ENCODE peak calls at places on chromosomes 5 and 9, in four cellular contexts. N is HFF-Myc, H is HCT116, O is PC-9. D is an unnamed sample.
A peak's percentile ranks its signal among the peaks of the same experiment; 100 is the strongest.

GRCh38 chr9:121085661-121086060 is 10.9 kb downstream of the CNTRL start:
- DNase-seq in N (no peak), H (no peak), O (no peak), D (no peak)

GRCh38 chr9:134189167-134189474 is 24.8 kb upstream of the RNU6ATAC start:
- DNase-seq in H (no peak), O (no peak), N (no peak), D (no peak)

GRCh38 chr9:115922441-115922840 is 231.2 kb upstream of the PAPPA start:
- DNase-seq in O (no peak), H (no peak), N (no peak), D (no peak)

GRCh38 chr9:109232449-109232848 is 65.4 kb upstream of the FRRS1L start:
- DNase-seq in O (no peak), N (no peak), H (no peak), D (no peak)

GRCh38 chr5:173236531-173237501 is 1.8 kb upstream of the NKX2-5 start:
- DNase-seq in N (no peak), O (no peak), H (no peak), D (no peak)

GRCh38 chr5:147464211-147464610 is 45.7 kb downstream of the DPYSL3 start:
- DNase-seq in O (no peak), H (peak; percentile 19), N (no peak), D (no peak)

GRCh38 chr9:550267-550790 is 291.2 kb upstream of the DMRT1 start:
- DNase-seq in O (no peak), H (no peak), N (no peak), D (no peak)

GRCh38 chr5:177959315-177959714 is 36.7 kb downstream of the PROP1 start:
- DNase-seq in O (no peak), N (no peak), H (no peak), D (no peak)

GRCh38 chr5:170178814-170179213 is 54.0 kb upstream of the C5orf58 start:
- DNase-seq in O (no peak), H (no peak), N (no peak), D (no peak)

GRCh38 chr9:83544002-83544698 is 5.9 kb upstream of the FRMD3 start:
- DNase-seq in O (peak; percentile 37), H (peak; percentile 42), N (peak; percentile 25), D (no peak)

GRCh38 chr5:32317056-32317455 is 4.3 kb upstream of the MTMR12 start:
- DNase-seq in N (no peak), H (no peak), O (no peak), D (no peak)

GRCh38 chr9:68457803-68458202 is 82.9 kb downstream of the TMEM252 start:
- DNase-seq in H (no peak), N (no peak), O (no peak), D (no peak)

GRCh38 chr5:89707891-89708290 is 701.7 kb downstream of the CETN3 start:
- DNase-seq in H (no peak), N (no peak), O (no peak), D (no peak)

GRCh38 chr5:54307583-54307982 is 2.8 kb downstream of the ARL15 start:
- DNase-seq in N (no peak), H (no peak), O (no peak), D (no peak)

GRCh38 chr9:34403554-34404380 is 27.1 kb upstream of the MYORG start:
- DNase-seq in O (peak; percentile 50), N (peak; percentile 52), H (peak; percentile 39), D (no peak)

GRCh38 chr9:71179183-71179582 is 57.8 kb upstream of the TRPM3 start:
- DNase-seq in N (no peak), O (no peak), H (no peak), D (no peak)

GRCh38 chr9:117403403-117403811 is 11.4 kb downstream of the ASTN2 start:
- DNase-seq in N (no peak), O (no peak), H (no peak), D (no peak)

GRCh38 chr9:38622961-38623360 is 2.6 kb upstream of the ANKRD18A start:
- DNase-seq in N (no peak), O (no peak), H (no peak), D (no peak)

GRCh38 chr5:116766470-116766947 is 191.9 kb upstream of the SEMA6A start:
- DNase-seq in O (no peak), H (peak; percentile 69), N (no peak), D (peak; percentile 71)

GRCh38 chr5:161042862-161043261 is 190.9 kb upstream of the ATP10B start:
- DNase-seq in N (no peak), H (no peak), O (no peak), D (no peak)

GRCh38 chr9:88587182-88587581 is 52.2 kb downstream of the NXNL2 start:
- DNase-seq in H (no peak), N (no peak), O (no peak), D (no peak)

GRCh38 chr9:82168585-82168984 is 180.0 kb downstream of the SPATA31D1 start:
- DNase-seq in O (peak; percentile 35), H (no peak), N (no peak), D (no peak)

GRCh38 chr5:61275841-61276240 is 56.2 kb upstream of the ZSWIM6 start:
- DNase-seq in H (no peak), N (peak; percentile 26), O (no peak), D (no peak)

GRCh38 chr5:178223196-178223773 is 9.3 kb downstream of the PHYKPL start:
- DNase-seq in H (no peak), O (no peak), N (no peak), D (no peak)

GRCh38 chr5:137470111-137470920 is 28.8 kb downstream of the SPOCK1 start:
- DNase-seq in H (no peak), N (peak; percentile 79), O (peak; percentile 4), D (no peak)

DNA sequence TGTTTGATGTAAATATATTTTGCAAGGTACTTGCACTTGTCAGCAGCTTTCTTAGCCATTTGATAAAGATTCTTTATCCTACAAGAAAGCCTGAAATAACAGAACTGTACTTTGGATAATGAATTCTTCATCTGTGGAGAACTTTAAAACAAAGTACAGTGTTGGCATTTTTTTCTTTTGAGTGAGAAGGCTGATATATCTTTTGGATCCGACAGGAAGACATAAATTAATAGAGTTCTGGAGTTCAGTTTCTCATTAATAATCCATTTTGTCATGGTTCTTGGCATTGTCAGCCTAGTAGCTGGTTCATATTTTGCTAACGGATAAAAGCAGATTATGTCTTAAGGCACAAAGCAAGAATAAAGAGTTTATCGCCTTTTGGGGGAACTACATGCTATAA is 17.0 kb downstream of the PBX3 start:
- DNase-seq in N (no peak), H (no peak), O (no peak), D (no peak)
- H3K4me3 ChIP-seq in N (no peak overlapping the region), H (no peak overlapping the region), O (no peak overlapping the region), D (no peak overlapping the region)

GRCh38 chr9:14992516-14992915 is 82.3 kb upstream of the FREM1 start:
- DNase-seq in N (no peak), O (peak; percentile 0), H (no peak), D (no peak)
- H3K4me3 ChIP-seq in N (peak overlapping the region; percentile 53), O (peak overlapping the region; percentile 92), H (no peak overlapping the region), D (peak overlapping the region; percentile 54)

GRCh38 chr5:158875272-158875679 is 224.4 kb downstream of the EBF1 start:
- DNase-seq in H (no peak), N (no peak), O (no peak), D (no peak)
- H3K4me3 ChIP-seq in H (no peak overlapping the region), N (no peak overlapping the region), O (no peak overlapping the region), D (no peak overlapping the region)

GRCh38 chr5:132100672-132101261 is 27.2 kb downstream of the CSF2 start:
- DNase-seq in N (no peak), O (no peak), H (no peak), D (no peak)
- H3K4me3 ChIP-seq in N (no peak overlapping the region), O (no peak overlapping the region), H (no peak overlapping the region), D (no peak overlapping the region)

D was measured in suprapubic skin.